ENCODE peak calls at places on chromosomes 13 and 19, in four cellular contexts. J, H, N and F are unnamed samples.

GRCh38 chr19:46634656-46635218 is 1.3 kb downstream of the GNG8 start:
- DNase-seq in J (no peak), H (no peak), N (peak), F (no peak)

GRCh38 chr13:84130739-84131138 is 248.5 kb upstream of the SLITRK1 start:
- DNase-seq in J (no peak), H (no peak), N (no peak), F (no peak)

GRCh38 chr19:652467-653389 is 10.3 kb downstream of the RNF126 start:
- DNase-seq in J (no peak), H (no peak), N (no peak), F (no peak)

GRCh38 chr19:29687897-29688728 is 22.9 kb downstream of the PLEKHF1 start:
- DNase-seq in J (no peak), H (no peak), N (no peak), F (peak)

GRCh38 chr19:38658462-38659306 is 11.2 kb downstream of the ACTN4 start:
- DNase-seq in J (peak), H (no peak), N (no peak), F (no peak)

GRCh38 chr13:27607125-27607524 is 13.2 kb downstream of the LNX2 start:
- DNase-seq in J (peak), H (no peak), N (no peak), F (peak)

GRCh38 chr19:45170146-45171106 is 7.6 kb downstream of the TRAPPC6A start:
- DNase-seq in J (no peak), H (no peak), N (no peak), F (peak)

GRCh38 chr19:21680026-21680425 is 87.4 kb downstream of the ZNF100 start:
- DNase-seq in J (no peak), H (no peak), N (no peak), F (no peak)

GRCh38 chr19:55406869-55407624 is 541 bp downstream of the UBE2S start:
- DNase-seq in J (no peak), H (no peak), N (no peak), F (peak)

GRCh38 chr19:54364775-54365257 is at the start of gene LAIR1:
- DNase-seq in J (no peak), H (no peak), N (no peak), F (no peak)

GRCh38 chr13:112992931-112993700 is 24.1 kb downstream of the MCF2L start:
- DNase-seq in J (no peak), H (no peak), N (no peak), F (no peak)

GRCh38 chr19:43555185-43555770 is 20.0 kb downstream of the XRCC1 start:
- DNase-seq in J (peak), H (no peak), N (peak), F (peak)

GRCh38 chr13:111272117-111272516 is 48.3 kb upstream of the TEX29 start:
- DNase-seq in J (no peak), H (no peak), N (no peak), F (no peak)

GRCh38 chr13:86725105-86725504 is 925.9 kb upstream of the SLITRK6 start:
- DNase-seq in J (no peak), H (no peak), N (peak), F (no peak)

GRCh38 chr13:74132768-74133656 is 1.2 kb downstream of the KLF12 start:
- DNase-seq in J (no peak), H (no peak), N (peak), F (no peak)

GRCh38 chr19:56689198-56689597 is 17.6 kb upstream of the ZNF835 start:
- DNase-seq in J (no peak), H (no peak), N (no peak), F (no peak)
- TF ChIP-seq ETV6 in J (no peak), H (no peak), N (no peak), F (no peak)

DNA sequence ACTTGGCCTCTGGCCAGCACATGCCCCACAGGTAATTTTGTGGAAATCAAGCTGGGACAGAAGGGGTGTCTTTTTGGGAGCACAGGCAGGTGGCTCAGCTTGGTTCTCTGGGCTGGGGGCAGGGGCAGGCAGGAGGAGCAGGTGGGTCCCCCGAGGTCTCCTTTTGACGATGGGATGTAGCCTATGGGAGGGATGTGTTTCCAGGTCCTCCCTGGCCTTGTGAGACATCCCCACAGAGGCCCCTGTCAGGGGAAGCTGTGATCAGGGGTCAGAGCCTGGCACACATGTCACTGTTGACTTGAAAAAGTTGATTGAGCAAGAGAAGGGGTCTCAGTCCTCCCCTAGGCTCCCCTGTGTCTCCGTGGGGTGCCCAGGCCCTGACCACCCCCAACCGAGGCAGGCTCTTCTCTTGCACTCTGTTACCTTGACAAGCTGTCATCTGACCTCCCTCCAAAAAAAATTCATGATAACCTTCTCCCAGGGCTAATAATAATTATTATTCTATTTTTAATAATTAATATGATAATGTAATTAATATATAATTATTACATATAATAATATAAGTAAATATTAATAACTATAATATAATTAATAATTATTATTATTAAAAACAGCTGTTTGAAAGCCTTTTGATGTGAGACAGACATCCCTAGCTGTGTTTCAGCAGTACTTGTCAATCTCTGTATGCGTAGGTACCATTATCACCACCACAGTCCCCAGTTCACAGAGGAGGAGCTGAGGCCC is 116.2 kb downstream of the ZDHHC20 start:
- DNase-seq in J (no peak), H (no peak), N (no peak), F (no peak)
- TF ChIP-seq ETV6 in J (no peak), H (no peak), N (no peak), F (no peak)

DNA sequence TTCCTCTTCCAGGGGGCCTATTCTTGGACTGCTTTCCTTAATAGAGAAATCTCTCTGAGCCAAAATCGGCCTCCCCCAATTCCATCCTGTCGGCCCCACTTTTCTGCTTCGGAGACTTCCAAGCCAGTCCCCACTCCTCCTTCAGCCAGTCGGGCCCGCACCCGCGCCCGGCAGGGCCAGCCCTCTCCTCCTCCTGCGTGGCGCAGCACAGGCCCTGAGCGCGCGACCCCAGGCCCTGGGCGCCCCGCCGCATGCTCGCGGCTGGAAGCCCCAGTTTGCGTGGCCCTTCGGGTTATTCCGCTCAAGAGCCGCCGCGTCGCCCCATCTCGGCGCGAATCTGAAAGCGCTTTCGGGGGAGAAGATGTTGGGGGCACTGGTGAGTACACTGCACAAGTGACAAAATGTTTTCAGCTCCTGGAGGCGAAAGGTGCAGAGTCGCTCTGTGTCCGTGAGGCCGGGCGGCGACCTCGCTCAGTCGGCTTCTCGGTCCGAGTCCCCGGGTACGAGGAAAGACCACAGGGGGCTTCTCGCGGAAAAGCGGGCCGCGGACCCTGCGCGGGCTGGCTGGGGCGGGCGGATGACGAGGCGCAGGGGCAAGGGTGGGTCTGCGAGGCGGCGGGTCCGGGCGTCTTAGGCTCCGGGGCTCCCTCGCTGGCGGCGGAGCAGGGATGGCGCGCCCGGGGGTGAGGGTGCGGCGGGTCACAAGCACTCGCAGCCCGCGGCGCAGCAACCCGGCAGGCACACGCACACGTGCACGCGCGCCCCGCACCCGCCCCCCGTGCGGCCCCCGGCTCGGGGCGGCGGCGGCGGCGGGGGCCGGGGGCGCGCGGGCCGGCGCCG is at the start of gene IL17D:
- DNase-seq in J (no peak), H (no peak), N (peak), F (peak)
- TF ChIP-seq ETV6 in J (peak), H (no peak), N (no peak), F (no peak)

DNA sequence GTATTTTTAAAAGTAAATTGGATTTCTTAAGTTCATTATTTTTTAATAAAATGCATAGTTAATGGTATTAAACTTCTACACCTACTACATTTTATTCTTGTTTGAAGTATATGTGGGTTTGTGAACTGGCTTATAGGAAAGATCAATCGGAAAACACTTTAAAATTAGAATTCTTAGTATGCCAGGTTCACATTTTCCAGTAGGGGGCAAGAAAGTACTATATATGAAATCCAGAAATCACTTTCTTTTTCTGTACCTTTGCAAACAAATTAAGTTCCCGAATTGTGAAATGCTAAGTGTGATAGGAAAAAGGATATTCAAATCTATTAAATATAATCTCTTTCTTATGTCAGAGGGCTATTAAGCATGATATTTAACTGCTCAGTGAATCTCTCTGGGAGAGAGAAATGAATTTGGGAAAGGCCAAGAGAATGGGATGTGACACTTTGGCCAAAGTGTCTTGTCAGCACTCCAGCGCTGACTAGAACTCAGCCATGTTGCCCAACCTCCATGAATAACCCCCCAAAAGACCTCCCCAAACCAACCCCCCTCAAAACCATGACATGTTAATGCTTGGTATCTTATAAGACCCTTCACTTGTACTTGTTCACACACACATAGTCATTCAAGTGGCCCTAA is 122.6 kb upstream of the SLC10A2 start:
- DNase-seq in J (no peak), H (no peak), N (no peak), F (no peak)
- TF ChIP-seq ETV6 in J (no peak), H (no peak), N (no peak), F (no peak)

GRCh38 chr19:3575949-3576673 is 3.4 kb downstream of the HMG20B start:
- DNase-seq in J (no peak), H (no peak), N (no peak), F (no peak)

GRCh38 chr19:3573858-3574637 is 1.3 kb downstream of the HMG20B start:
- DNase-seq in J (peak), H (peak), N (peak), F (peak)

GRCh38 chr19:3576696-3577443 is 4.1 kb downstream of the HMG20B start:
- DNase-seq in J (no peak), H (no peak), N (peak), F (peak)

GRCh38 chr19:3573162-3573857 is 566 bp downstream of the HMG20B start:
- DNase-seq in J (no peak), H (no peak), N (peak), F (no peak)

DNA sequence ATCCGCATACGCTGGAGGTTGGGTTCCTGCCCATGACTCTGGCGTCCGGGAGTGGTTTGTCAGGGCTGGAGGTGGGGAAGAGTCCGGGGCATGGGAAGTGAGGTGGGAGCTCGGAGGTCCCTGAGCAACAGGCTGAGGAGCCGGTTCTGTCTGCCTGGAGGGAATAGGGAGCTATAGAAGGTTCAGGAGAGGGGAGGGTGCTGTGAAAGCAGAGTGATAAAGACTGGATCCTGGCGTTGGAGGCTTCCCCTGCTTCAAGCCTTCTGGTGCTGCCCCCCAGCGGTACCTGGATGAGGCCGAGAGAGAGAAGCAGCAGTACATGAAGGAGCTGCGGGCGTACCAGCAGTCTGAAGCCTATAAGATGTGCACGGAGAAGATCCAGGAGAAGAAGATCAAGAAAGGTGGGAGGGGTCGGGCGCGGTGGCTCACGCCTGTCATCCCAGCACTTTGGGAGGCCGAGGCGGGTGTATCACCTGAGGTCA is 2.6 kb downstream of the HMG20B start:
- DNase-seq in J (peak), H (no peak), N (peak), F (no peak)
- TF ChIP-seq ETV6 in J (no peak), H (no peak), N (no peak), F (no peak)

GRCh38 chr19:4519521-4520277 is 1.4 kb upstream of the PLIN4 start:
- DNase-seq in J (no peak), H (no peak), N (no peak), F (no peak)

GRCh38 chr19:4517451-4518057 is 732 bp downstream of the PLIN4 start:
- DNase-seq in J (no peak), H (no peak), N (no peak), F (no peak)

GRCh38 chr19:4519172-4519496 is 848 bp upstream of the PLIN4 start:
- DNase-seq in J (no peak), H (no peak), N (no peak), F (no peak)

GRCh38 chr19:4516939-4517300 is 1.4 kb downstream of the PLIN4 start:
- DNase-seq in J (no peak), H (no peak), N (no peak), F (no peak)

DNA sequence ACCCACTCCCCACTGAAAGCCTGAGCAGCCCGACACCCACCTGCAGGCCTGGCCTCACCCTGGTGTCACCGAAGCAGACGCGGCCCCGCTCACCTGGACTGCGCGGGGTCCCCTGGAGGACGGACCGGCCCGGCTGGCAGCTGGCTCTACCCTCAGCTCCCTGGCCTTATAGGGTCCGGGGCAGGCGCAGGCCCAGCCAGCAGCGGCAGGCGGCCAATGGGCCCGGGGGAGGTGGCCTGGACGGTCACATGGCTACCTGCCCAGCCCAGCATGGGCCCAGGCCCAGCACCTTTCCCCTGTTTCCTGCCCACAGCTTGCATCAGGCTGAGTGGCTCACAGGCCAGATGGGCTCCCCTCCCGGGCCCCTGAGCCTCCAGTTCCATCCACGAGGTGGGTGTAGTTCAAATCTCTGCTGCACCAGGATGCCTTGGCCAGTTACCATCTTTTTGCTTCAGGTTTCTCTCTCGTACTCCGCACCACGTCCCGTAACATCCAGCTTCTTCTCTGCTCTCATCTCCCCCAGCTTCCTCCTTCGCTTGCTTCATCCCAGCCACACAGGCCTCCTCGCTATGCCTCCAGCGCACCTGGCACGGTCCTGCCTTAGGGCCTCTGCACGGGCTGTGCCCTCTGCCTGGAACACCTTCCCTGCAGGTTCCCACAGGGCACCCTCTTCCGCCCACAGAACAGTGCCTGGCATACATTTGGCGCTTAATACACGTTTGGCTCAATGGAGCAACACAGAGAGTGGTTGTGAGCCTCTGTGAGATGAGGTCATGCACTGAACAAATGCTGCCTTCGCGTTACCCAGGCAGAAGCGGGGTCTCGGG is at the start of gene PLIN4:
- DNase-seq in J (peak), H (no peak), N (peak), F (no peak)
- TF ChIP-seq ETV6 in J (no peak), H (no peak), N (no peak), F (no peak)

GRCh38 chr13:23087884-23088283 is 92.9 kb upstream of the SGCG start:
- DNase-seq in J (peak), H (no peak), N (peak), F (peak)
- TF ChIP-seq ETV6 in J (no peak), H (no peak), N (no peak), F (no peak)